ENCODE peak calls at places on chromosomes 12 and 14, in four cellular contexts. W is AG08395, R is right atrium auricular region, G is LNCaP clone FGC. X is an unnamed sample.

GRCh38 chr14:74684444-74684843 is 28.4 kb downstream of the AREL1 start:
- DNase-seq in R (no peak), G (no peak), W (no peak), X (no peak)

GRCh38 chr14:62209287-62209899 is 447.2 kb downstream of the SNAPC1 start:
- DNase-seq in R (no peak), G (no peak), W (peak; percentile 67), X (peak; percentile 60)

GRCh38 chr12:123767613-123768012 is 5.5 kb downstream of the DNAH10 start:
- DNase-seq in W (no peak), R (no peak), G (no peak), X (no peak)

GRCh38 chr12:46101121-46101869 is 110.9 kb upstream of the SCAF11 start:
- DNase-seq in R (no peak), W (no peak), G (no peak), X (no peak)

GRCh38 chr14:104110491-104111209 is 25.1 kb downstream of the ASPG start:
- DNase-seq in R (no peak), W (no peak), G (no peak), X (no peak)

GRCh38 chr14:31241450-31242114 is 34.0 kb upstream of the HECTD1 start:
- DNase-seq in G (no peak), R (no peak), W (no peak), X (no peak)

GRCh38 chr14:77823378-77823777 is 23.5 kb downstream of the ADCK1 start:
- DNase-seq in G (no peak), W (no peak), R (no peak), X (no peak)

GRCh38 chr14:83260751-83261150 is 1727.1 kb upstream of the SEL1L start:
- DNase-seq in W (no peak), R (no peak), G (no peak), X (no peak)

GRCh38 chr14:99755629-99756603 is 37.3 kb upstream of the EML1 start:
- DNase-seq in R (peak; percentile 92), G (no peak), W (peak; percentile 93), X (no peak)

GRCh38 chr14:85054178-85054577 is 475.8 kb upstream of the FLRT2 start:
- DNase-seq in G (no peak), W (no peak), R (no peak), X (no peak)

GRCh38 chr12:94714378-94714777 is 64.0 kb upstream of the TMCC3 start:
- DNase-seq in R (no peak), G (no peak), W (no peak), X (peak; percentile 72)

GRCh38 chr14:29390046-29390841 is 537.4 kb downstream of the PRKD1 start:
- DNase-seq in W (no peak), R (no peak), G (no peak), X (no peak)

GRCh38 chr12:58030566-58031279 is 89.4 kb downstream of the ATP23 start:
- DNase-seq in W (peak; percentile 64), G (no peak), R (no peak), X (peak; percentile 98)

GRCh38 chr12:9673404-9674225 is 4.1 kb downstream of the CLEC2D start:
- DNase-seq in G (peak; percentile 3), W (peak; percentile 87), R (no peak), X (peak; percentile 92)

GRCh38 chr14:89110110-89110509 is 285.7 kb downstream of the TTC8 start:
- DNase-seq in G (no peak), W (no peak), R (no peak), X (no peak)

GRCh38 chr12:125330645-125331341 is 265.6 kb downstream of the AACS start:
- DNase-seq in G (no peak), R (peak; percentile 62), W (peak; percentile 83), X (no peak)

GRCh38 chr12:4450551-4451112 is 5.0 kb upstream of the FGF6 start:
- DNase-seq in W (no peak), G (no peak), R (no peak), X (no peak)

GRCh38 chr12:108881953-108882352 is 2.1 kb downstream of the DAO start:
- DNase-seq in G (peak; percentile 3), R (no peak), W (no peak), X (peak; percentile 56)

GRCh38 chr12:89080797-89081470 is 271.4 kb downstream of the DUSP6 start:
- DNase-seq in W (no peak), R (no peak), G (peak; percentile 7), X (peak; percentile 10)

GRCh38 chr12:5503774-5504173 is 71.9 kb downstream of the NTF3 start:
- DNase-seq in R (no peak), G (no peak), W (no peak), X (peak; percentile 18)

GRCh38 chr12:82805812-82806497 is 119.2 kb downstream of the TMTC2 start:
- DNase-seq in R (no peak), G (no peak), W (peak; percentile 3), X (peak; percentile 74)

GRCh38 chr12:126434412-126434811 is 1369.2 kb downstream of the AACS start:
- DNase-seq in R (no peak), G (no peak), W (no peak), X (no peak)

GRCh38 chr12:5873341-5873919 is 71.6 kb downstream of the ANO2 start:
- DNase-seq in W (no peak), R (no peak), G (no peak), X (no peak)